ENCODE peak calls at places on chromosomes 4 and X, in five cellular contexts. A is tibial artery, W is lower lobe of right lung, X is upper lobe of right lung, M is GM23338. F is an unnamed sample. For H3K4me1, the result is how much of the 10 kb centered on the place peaks cover.

GRCh38 chrX:118325453-118325852 is 20.5 kb upstream of the WDR44 start:
- DNase-seq in A (no peak), W (no peak), X (no peak), M (peak), F (no peak)

GRCh38 chrX:72169008-72169728 is 12.4 kb upstream of the PIN4 start:
- DNase-seq in A (no peak), W (no peak), X (no peak), M (no peak), F (no peak)

GRCh38 chr4:80180743-80181142 is 16.6 kb upstream of the PRDM8 start:
- DNase-seq in A (no peak), W (no peak), X (no peak), M (no peak), F (no peak)

GRCh38 chr4:93897559-93897958 is 69.0 kb downstream of the ATOH1 start:
- DNase-seq in A (no peak), W (no peak), X (no peak), M (peak), F (no peak)

GRCh38 chr4:39179681-39180080 is 2.6 kb upstream of the WDR19 start:
- DNase-seq in A (no peak), W (no peak), X (no peak), M (no peak), F (no peak)

GRCh38 chrX:38870386-38870895 is 69.2 kb downstream of the MID1IP1 start:
- DNase-seq in A (no peak), W (peak), X (no peak), M (peak), F (peak)

GRCh38 chr4:33850503-33850902 is 2393.8 kb downstream of the ARAP2 start:
- DNase-seq in A (no peak), W (no peak), X (no peak), M (no peak), F (no peak)

GRCh38 chrX:132022863-132023116 is 312 bp upstream of the STK26 start:
- DNase-seq in A (no peak), W (no peak), X (no peak), M (no peak), F (no peak)

GRCh38 chr4:38860788-38861424 is 4.3 kb upstream of the TLR6 start:
- DNase-seq in A (no peak), W (peak), X (no peak), M (peak), F (no peak)

GRCh38 chr4:172035573-172035972 is 222.4 kb downstream of the GALNTL6 start:
- DNase-seq in A (no peak), W (no peak), X (no peak), M (no peak), F (no peak)

GRCh38 chr4:3314706-3315260 is 22.0 kb downstream of the RGS12 start:
- DNase-seq in A (no peak), W (no peak), X (peak), M (no peak), F (peak)

GRCh38 chr4:54318904-54319303 is 89.8 kb downstream of the PDGFRA start:
- DNase-seq in A (no peak), W (no peak), X (no peak), M (peak), F (peak)

GRCh38 chr4:7938513-7939376 is 916 bp downstream of the AFAP1 start:
- DNase-seq in A (peak), W (peak), X (no peak), M (peak), F (peak)

DNA sequence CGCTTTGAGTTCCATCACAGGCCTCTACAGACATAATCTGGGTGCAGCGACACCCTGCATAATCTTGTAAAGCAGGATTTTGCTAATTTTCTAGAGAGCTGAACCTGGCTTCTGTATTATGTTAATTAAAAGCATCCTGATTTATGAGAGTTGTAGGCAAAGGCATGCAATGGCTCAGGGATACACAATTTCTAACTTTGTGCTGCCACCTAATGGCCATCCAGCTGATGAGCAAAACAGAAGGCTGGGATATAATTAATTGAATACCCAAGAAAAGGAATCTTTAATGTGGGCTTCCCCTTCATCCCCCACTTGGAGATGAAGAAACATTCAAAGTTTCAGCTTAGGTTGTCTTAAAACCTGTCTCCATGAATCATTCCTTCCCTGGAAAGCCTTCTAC is 78.1 kb downstream of the BMP15 start:
- DNase-seq in A (no peak), W (no peak), X (no peak), M (peak), F (no peak)
- H3K4me3 ChIP-seq in A (no peak), W (no peak), X (no peak), M (no peak), F (no peak)

GRCh38 chr4:61425315-61425714 is 225.2 kb downstream of the ADGRL3 start:
- DNase-seq in A (no peak), W (no peak), X (no peak), M (no peak), F (no peak)
- H3K4me1 ChIP-seq in A (under half), W (under half), X (under half), M (under half), F (under half)

GRCh38 chrX:10617964-10618342 is 2.4 kb downstream of the MID1 start:
- DNase-seq in A (no peak), W (no peak), X (no peak), M (no peak), F (no peak)

GRCh38 chrX:10617186-10617963 is 3.0 kb downstream of the MID1 start:
- DNase-seq in A (no peak), W (no peak), X (no peak), M (peak), F (no peak)

GRCh38 chrX:10618911-10619310 is 1.5 kb downstream of the MID1 start:
- DNase-seq in A (no peak), W (no peak), X (no peak), M (peak), F (no peak)

GRCh38 chrX:10619311-10620015 is 922 bp downstream of the MID1 start:
- DNase-seq in A (peak), W (no peak), X (no peak), M (no peak), F (no peak)

GRCh38 chrX:10615931-10616780 is 4.2 kb downstream of the MID1 start:
- DNase-seq in A (peak), W (no peak), X (no peak), M (peak), F (peak)
- H3K27ac ChIP-seq in A (no peak), W (no peak), X (no peak), M (no peak), F (peak)

DNA sequence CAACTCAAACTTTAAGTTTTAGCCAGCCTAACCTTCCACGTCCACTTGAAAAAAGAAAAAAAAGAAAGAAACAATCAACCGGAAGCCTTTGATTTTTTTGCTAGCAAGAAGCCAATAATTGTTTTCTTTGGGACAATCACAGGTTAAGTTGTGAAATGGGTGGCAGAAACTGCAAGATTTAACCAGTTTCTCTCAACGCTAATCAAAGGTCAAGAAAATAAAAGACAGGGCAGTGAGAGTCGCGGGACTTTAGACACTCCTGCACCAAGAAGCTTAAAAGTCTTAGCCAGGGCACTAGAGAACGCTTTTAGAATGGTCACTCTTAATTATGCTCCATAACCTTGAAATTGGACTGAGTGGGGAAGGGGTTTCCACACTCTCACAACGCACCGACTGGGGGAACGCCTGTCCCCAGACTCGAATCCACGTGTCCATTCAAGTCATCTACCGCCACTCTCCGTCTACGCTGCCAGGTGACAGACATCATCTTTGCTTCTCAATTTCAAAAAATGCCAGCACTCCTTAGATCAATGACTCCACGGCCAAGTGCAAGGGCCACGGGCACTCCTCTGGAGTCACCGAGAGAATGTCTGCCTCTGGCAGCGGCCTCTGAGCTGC is 883 bp downstream of the ACSL1 start:
- DNase-seq in A (no peak), W (no peak), X (no peak), M (no peak), F (no peak)
- H3K4me3 ChIP-seq in A (peak), W (peak), X (peak), M (peak), F (peak)

GRCh38 chrX:2697306-2697705 is 6.2 kb downstream of the CD99 start:
- DNase-seq in A (no peak), W (no peak), X (no peak), M (no peak), F (no peak)

GRCh38 chrX:2699959-2700358 is 8.9 kb downstream of the CD99 start:
- DNase-seq in A (no peak), W (no peak), X (no peak), M (no peak), F (no peak)

GRCh38 chrX:2697741-2698294 is 6.7 kb downstream of the CD99 start:
- DNase-seq in A (no peak), W (no peak), X (no peak), M (no peak), F (no peak)

GRCh38 chrX:2696698-2697215 is 5.7 kb downstream of the CD99 start:
- DNase-seq in A (no peak), W (no peak), X (no peak), M (no peak), F (no peak)

DNA sequence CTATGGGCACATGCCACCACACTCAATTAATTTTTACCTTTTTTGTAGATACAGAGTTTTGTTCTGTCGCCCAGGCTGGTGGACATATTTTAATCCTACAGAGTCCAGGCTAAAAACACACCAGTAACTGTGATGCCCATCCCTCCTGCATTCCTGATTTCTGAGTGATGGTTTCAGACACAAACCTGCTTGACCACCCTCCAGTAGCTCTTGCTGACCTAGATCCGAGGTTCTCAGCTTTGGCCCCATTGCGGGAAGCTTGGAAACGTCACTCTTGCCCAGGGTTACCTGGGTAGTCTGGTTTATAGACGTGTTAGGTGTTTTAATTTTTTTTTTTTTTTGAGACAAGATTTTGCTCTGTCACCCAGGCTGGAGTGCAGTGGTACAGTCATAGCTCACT is 7.5 kb downstream of the CD99 start:
- DNase-seq in A (no peak), W (no peak), X (no peak), M (no peak), F (no peak)
- H3K4me1 ChIP-seq in A (half or more), W (half or more), X (half or more), M (under half), F (under half)

GRCh38 chr4:102288497-102288896 is 56.8 kb downstream of the SLC39A8 start:
- DNase-seq in A (no peak), W (no peak), X (no peak), M (no peak), F (no peak)

GRCh38 chr4:102281171-102281842 is 64.0 kb downstream of the SLC39A8 start:
- DNase-seq in A (no peak), W (no peak), X (no peak), M (no peak), F (no peak)

DNA sequence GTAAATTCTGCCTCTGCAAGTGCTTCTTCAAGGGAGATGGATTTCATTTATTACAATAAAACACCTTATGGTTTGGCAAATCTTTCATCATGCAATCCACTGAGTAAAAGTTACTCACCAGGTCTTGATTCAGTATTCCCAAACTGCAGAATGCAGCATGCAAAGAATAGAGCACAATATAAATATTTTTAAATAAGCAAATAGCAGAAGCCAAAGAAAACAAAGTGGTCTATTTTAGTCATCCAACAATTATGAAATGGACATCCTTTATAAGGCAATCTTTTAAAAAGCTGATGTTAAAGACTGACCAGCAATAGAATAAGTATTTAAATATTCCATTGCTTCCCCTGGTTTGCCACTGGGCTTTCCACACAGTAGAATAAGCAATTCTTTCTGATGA is 59.5 kb downstream of the SLC39A8 start:
- DNase-seq in A (no peak), W (no peak), X (no peak), M (no peak), F (no peak)
- H3K27ac ChIP-seq in A (no peak), W (no peak), X (no peak), M (no peak), F (no peak)

F was measured in right cardiac atrium.